ENCODE peak calls at places on chromosomes 11 and 22, in four cellular contexts. One of them, this sample, is unnamed.

GRCh38 chr11:28243057-28243456 is 134.9 kb downstream of the METTL15 start:
- DNase-seq in T follicular helper cell: no peak
- DNase-seq in KBM-7: no peak
- DNase-seq in cardiac septum: no peak
- DNase-seq in this sample: no peak

GRCh38 chr11:121928597-121929580 is 187.1 kb downstream of the BLID start:
- DNase-seq in KBM-7: no peak
- DNase-seq in T follicular helper cell: no peak
- DNase-seq in cardiac septum: no peak
- DNase-seq in this sample: no peak

GRCh38 chr11:67439321-67440228 is 2.1 kb upstream of the PTPRCAP start:
- DNase-seq in KBM-7: peak
- DNase-seq in T follicular helper cell: no peak
- DNase-seq in cardiac septum: no peak
- DNase-seq in this sample: peak

GRCh38 chr11:16184588-16184987 is 171.8 kb downstream of the SOX6 start:
- DNase-seq in cardiac septum: no peak
- DNase-seq in T follicular helper cell: no peak
- DNase-seq in KBM-7: no peak
- DNase-seq in this sample: no peak

GRCh38 chr11:70063555-70063954 is 14.6 kb upstream of the ANO1 start:
- DNase-seq in KBM-7: no peak
- DNase-seq in T follicular helper cell: no peak
- DNase-seq in cardiac septum: no peak
- DNase-seq in this sample: no peak

GRCh38 chr11:18731949-18732821 is 6.2 kb upstream of the IGSF22 start:
- DNase-seq in KBM-7: peak
- DNase-seq in T follicular helper cell: peak
- DNase-seq in cardiac septum: no peak
- DNase-seq in this sample: peak

GRCh38 chr11:69295995-69296889 is 2.3 kb downstream of the MYEOV start:
- DNase-seq in cardiac septum: no peak
- DNase-seq in T follicular helper cell: no peak
- DNase-seq in KBM-7: no peak
- DNase-seq in this sample: no peak

GRCh38 chr11:45896392-45897068 is 10.5 kb downstream of the FREY1 start:
- DNase-seq in cardiac septum: no peak
- DNase-seq in KBM-7: no peak
- DNase-seq in T follicular helper cell: no peak
- DNase-seq in this sample: no peak

GRCh38 chr22:30573594-30574094 is 821 bp downstream of the GAL3ST1 start:
- DNase-seq in T follicular helper cell: no peak
- DNase-seq in cardiac septum: no peak
- DNase-seq in KBM-7: no peak
- DNase-seq in this sample: no peak

GRCh38 chr22:42433754-42434153 is 1.6 kb upstream of the NFAM1 start:
- DNase-seq in T follicular helper cell: no peak
- DNase-seq in KBM-7: no peak
- DNase-seq in cardiac septum: no peak
- DNase-seq in this sample: no peak

GRCh38 chr11:47308050-47308823 is 38.3 kb downstream of the MADD start:
- DNase-seq in cardiac septum: peak
- DNase-seq in T follicular helper cell: no peak
- DNase-seq in KBM-7: no peak
- DNase-seq in this sample: no peak

GRCh38 chr11:15663778-15664218 is 549.1 kb downstream of the INSC start:
- DNase-seq in KBM-7: no peak
- DNase-seq in cardiac septum: no peak
- DNase-seq in T follicular helper cell: no peak
- DNase-seq in this sample: no peak

GRCh38 chr11:61774441-61774840 is 18.0 kb downstream of the TMEM258 start:
- DNase-seq in KBM-7: no peak
- DNase-seq in cardiac septum: no peak
- DNase-seq in T follicular helper cell: no peak
- DNase-seq in this sample: no peak

GRCh38 chr11:62479631-62480201 is 60.9 kb downstream of the SCGB1A1 start:
- DNase-seq in cardiac septum: no peak
- DNase-seq in KBM-7: no peak
- DNase-seq in T follicular helper cell: no peak
- DNase-seq in this sample: no peak

GRCh38 chr11:128026596-128026995 is 560.8 kb downstream of the ETS1 start:
- DNase-seq in T follicular helper cell: no peak
- DNase-seq in KBM-7: no peak
- DNase-seq in cardiac septum: no peak
- DNase-seq in this sample: no peak

GRCh38 chr11:102345923-102346322 is 1.1 kb upstream of the BIRC2 start:
- DNase-seq in T follicular helper cell: no peak
- DNase-seq in cardiac septum: no peak
- DNase-seq in KBM-7: no peak
- DNase-seq in this sample: no peak

GRCh38 chr11:88167853-88168252 is 7.4 kb downstream of the RAB38 start:
- DNase-seq in T follicular helper cell: no peak
- DNase-seq in cardiac septum: no peak
- DNase-seq in KBM-7: no peak
- DNase-seq in this sample: no peak